ENCODE peak calls at places on chromosome 6, in seven cellular contexts. One of them, this sample, is unnamed.

GRCh38 chr6:17628873-17629272 is 28.8 kb downstream of the FAM8A1 start:
- DNase-seq in H4: no peak
- DNase-seq in kidney glomerular epithelial cell: no peak
- DNase-seq in GOT3: no peak
- DNase-seq in activated CD8-positive, alpha-beta T cell treated with anti-CD3 and anti-CD28 coated beads for 36 hours: no peak
- DNase-seq in GM23248: no peak
- DNase-seq in lung: no peak
- DNase-seq in this sample: peak

GRCh38 chr6:37915463-37915862 is 95.9 kb downstream of the ZFAND3 start:
- DNase-seq in H4: no peak
- DNase-seq in kidney glomerular epithelial cell: no peak
- DNase-seq in GOT3: no peak
- DNase-seq in activated CD8-positive, alpha-beta T cell treated with anti-CD3 and anti-CD28 coated beads for 36 hours: no peak
- DNase-seq in GM23248: no peak
- DNase-seq in lung: no peak
- DNase-seq in this sample: no peak

GRCh38 chr6:138467901-138468300 is 31.4 kb downstream of the NHSL1 start:
- DNase-seq in H4: no peak
- DNase-seq in kidney glomerular epithelial cell: no peak
- DNase-seq in GOT3: no peak
- DNase-seq in activated CD8-positive, alpha-beta T cell treated with anti-CD3 and anti-CD28 coated beads for 36 hours: no peak
- DNase-seq in GM23248: no peak
- DNase-seq in lung: no peak
- DNase-seq in this sample: no peak

GRCh38 chr6:81552644-81553043 is 199.8 kb downstream of the TENT5A start:
- DNase-seq in H4: no peak
- DNase-seq in kidney glomerular epithelial cell: no peak
- DNase-seq in GOT3: no peak
- DNase-seq in activated CD8-positive, alpha-beta T cell treated with anti-CD3 and anti-CD28 coated beads for 36 hours: no peak
- DNase-seq in GM23248: no peak
- DNase-seq in lung: no peak
- DNase-seq in this sample: no peak

GRCh38 chr6:155611742-155612141 is 156.1 kb upstream of the NOX3 start:
- DNase-seq in H4: no peak
- DNase-seq in kidney glomerular epithelial cell: no peak
- DNase-seq in GOT3: no peak
- DNase-seq in activated CD8-positive, alpha-beta T cell treated with anti-CD3 and anti-CD28 coated beads for 36 hours: no peak
- DNase-seq in GM23248: no peak
- DNase-seq in lung: no peak
- DNase-seq in this sample: no peak

GRCh38 chr6:37373822-37374514 is 20.2 kb downstream of the RNF8 start:
- DNase-seq in H4: no peak
- DNase-seq in kidney glomerular epithelial cell: no peak
- DNase-seq in GOT3: no peak
- DNase-seq in activated CD8-positive, alpha-beta T cell treated with anti-CD3 and anti-CD28 coated beads for 36 hours: no peak
- DNase-seq in GM23248: peak
- DNase-seq in lung: no peak
- DNase-seq in this sample: no peak

GRCh38 chr6:154164397-154164796 is 125.4 kb downstream of the OPRM1 start:
- DNase-seq in H4: peak
- DNase-seq in kidney glomerular epithelial cell: peak
- DNase-seq in GOT3: no peak
- DNase-seq in activated CD8-positive, alpha-beta T cell treated with anti-CD3 and anti-CD28 coated beads for 36 hours: no peak
- DNase-seq in GM23248: peak
- DNase-seq in lung: peak
- DNase-seq in this sample: peak

GRCh38 chr6:31651602-31652191 is 764 bp downstream of the BAG6 start:
- DNase-seq in H4: peak
- DNase-seq in kidney glomerular epithelial cell: peak
- DNase-seq in GOT3: no peak
- DNase-seq in activated CD8-positive, alpha-beta T cell treated with anti-CD3 and anti-CD28 coated beads for 36 hours: peak
- DNase-seq in GM23248: peak
- DNase-seq in lung: peak
- DNase-seq in this sample: peak

GRCh38 chr6:21634582-21634981 is 41.0 kb downstream of the SOX4 start:
- DNase-seq in H4: peak
- DNase-seq in kidney glomerular epithelial cell: peak
- DNase-seq in GOT3: no peak
- DNase-seq in activated CD8-positive, alpha-beta T cell treated with anti-CD3 and anti-CD28 coated beads for 36 hours: no peak
- DNase-seq in GM23248: peak
- DNase-seq in lung: no peak
- DNase-seq in this sample: no peak

GRCh38 chr6:41675992-41676391 is 37.7 kb downstream of the MDFI start:
- DNase-seq in H4: no peak
- DNase-seq in kidney glomerular epithelial cell: no peak
- DNase-seq in GOT3: no peak
- DNase-seq in activated CD8-positive, alpha-beta T cell treated with anti-CD3 and anti-CD28 coated beads for 36 hours: no peak
- DNase-seq in GM23248: no peak
- DNase-seq in lung: no peak
- DNase-seq in this sample: no peak

GRCh38 chr6:139011980-139012379 is 16.6 kb upstream of the ABRACL start:
- DNase-seq in H4: no peak
- DNase-seq in kidney glomerular epithelial cell: no peak
- DNase-seq in GOT3: no peak
- DNase-seq in activated CD8-positive, alpha-beta T cell treated with anti-CD3 and anti-CD28 coated beads for 36 hours: no peak
- DNase-seq in GM23248: no peak
- DNase-seq in lung: no peak
- DNase-seq in this sample: no peak

GRCh38 chr6:70110128-70111022 is 192.5 kb downstream of the COL9A1 start:
- DNase-seq in H4: no peak
- DNase-seq in kidney glomerular epithelial cell: peak
- DNase-seq in GOT3: no peak
- DNase-seq in activated CD8-positive, alpha-beta T cell treated with anti-CD3 and anti-CD28 coated beads for 36 hours: no peak
- DNase-seq in GM23248: peak
- DNase-seq in lung: no peak
- DNase-seq in this sample: no peak

GRCh38 chr6:107957165-107957908 is 671 bp downstream of the SEC63 start:
- DNase-seq in H4: peak
- DNase-seq in kidney glomerular epithelial cell: peak
- DNase-seq in GOT3: no peak
- DNase-seq in activated CD8-positive, alpha-beta T cell treated with anti-CD3 and anti-CD28 coated beads for 36 hours: peak
- DNase-seq in GM23248: peak
- DNase-seq in lung: peak
- DNase-seq in this sample: peak

GRCh38 chr6:15631380-15631913 is 31.4 kb downstream of the DTNBP1 start:
- DNase-seq in H4: no peak
- DNase-seq in kidney glomerular epithelial cell: no peak
- DNase-seq in GOT3: no peak
- DNase-seq in activated CD8-positive, alpha-beta T cell treated with anti-CD3 and anti-CD28 coated beads for 36 hours: no peak
- DNase-seq in GM23248: no peak
- DNase-seq in lung: no peak
- DNase-seq in this sample: no peak

GRCh38 chr6:37175332-37176267 is 5.6 kb downstream of the PIM1 start:
- DNase-seq in H4: no peak
- DNase-seq in kidney glomerular epithelial cell: no peak
- DNase-seq in GOT3: no peak
- DNase-seq in activated CD8-positive, alpha-beta T cell treated with anti-CD3 and anti-CD28 coated beads for 36 hours: peak
- DNase-seq in GM23248: no peak
- DNase-seq in lung: no peak
- DNase-seq in this sample: peak

GRCh38 chr6:137827977-137828815 is 38.9 kb upstream of the TNFAIP3 start:
- DNase-seq in H4: no peak
- DNase-seq in kidney glomerular epithelial cell: no peak
- DNase-seq in GOT3: no peak
- DNase-seq in activated CD8-positive, alpha-beta T cell treated with anti-CD3 and anti-CD28 coated beads for 36 hours: peak
- DNase-seq in GM23248: no peak
- DNase-seq in lung: no peak
- DNase-seq in this sample: peak

GRCh38 chr6:5481024-5481423 is 219.7 kb downstream of the FARS2 start:
- DNase-seq in H4: no peak
- DNase-seq in kidney glomerular epithelial cell: no peak
- DNase-seq in GOT3: no peak
- DNase-seq in activated CD8-positive, alpha-beta T cell treated with anti-CD3 and anti-CD28 coated beads for 36 hours: no peak
- DNase-seq in GM23248: no peak
- DNase-seq in lung: no peak
- DNase-seq in this sample: no peak

GRCh38 chr6:52596371-52597028 is 19.6 kb upstream of the TRAM2 start:
- DNase-seq in H4: peak
- DNase-seq in kidney glomerular epithelial cell: peak
- DNase-seq in GOT3: no peak
- DNase-seq in activated CD8-positive, alpha-beta T cell treated with anti-CD3 and anti-CD28 coated beads for 36 hours: no peak
- DNase-seq in GM23248: peak
- DNase-seq in lung: no peak
- DNase-seq in this sample: no peak

GRCh38 chr6:124002377-124003081 is 198.9 kb downstream of the NKAIN2 start:
- DNase-seq in H4: no peak
- DNase-seq in kidney glomerular epithelial cell: no peak
- DNase-seq in GOT3: no peak
- DNase-seq in activated CD8-positive, alpha-beta T cell treated with anti-CD3 and anti-CD28 coated beads for 36 hours: no peak
- DNase-seq in GM23248: no peak
- DNase-seq in lung: no peak
- DNase-seq in this sample: no peak

GRCh38 chr6:162184465-162184864 is 543.1 kb downstream of the PRKN start:
- DNase-seq in H4: no peak
- DNase-seq in kidney glomerular epithelial cell: peak
- DNase-seq in GOT3: no peak
- DNase-seq in activated CD8-positive, alpha-beta T cell treated with anti-CD3 and anti-CD28 coated beads for 36 hours: no peak
- DNase-seq in GM23248: no peak
- DNase-seq in lung: no peak
- DNase-seq in this sample: no peak

GRCh38 chr6:137967689-137968467 is 100.8 kb downstream of the TNFAIP3 start:
- DNase-seq in H4: no peak
- DNase-seq in kidney glomerular epithelial cell: no peak
- DNase-seq in GOT3: no peak
- DNase-seq in activated CD8-positive, alpha-beta T cell treated with anti-CD3 and anti-CD28 coated beads for 36 hours: no peak
- DNase-seq in GM23248: peak
- DNase-seq in lung: no peak
- DNase-seq in this sample: no peak

This sample was measured in GM12865.